ENCODE peak calls at places on chromosomes 6 and 20, in eight cellular contexts. Z is Caco-2, X is ovary, J is esophagus squamous epithelium, I is pancreas, T is endodermal cell, B is stomach, D is dorsolateral prefrontal cortex. M is an unnamed sample. For H3K27me3, the result is how much of the 10 kb centered on the place peaks cover.

GRCh38 chr20:49982072-49982345 is 771 bp upstream of the SNAI1 start:
- DNase-seq in Z (no peak), X (no peak), J (no peak), I (no peak), T (no peak), B (no peak), D (no peak), M (no peak)

GRCh38 chr6:116287668-116288282 is 8.0 kb upstream of the TSPYL1 start:
- DNase-seq in Z (no peak), X (no peak), J (no peak), I (no peak), T (no peak), B (no peak), D (no peak), M (no peak)

GRCh38 chr6:49528571-49528970 is 21.9 kb upstream of the C6orf141 start:
- DNase-seq in Z (no peak), X (no peak), J (no peak), I (no peak), T (no peak), B (no peak), D (no peak), M (no peak)

GRCh38 chr6:158793432-158793831 is 25.7 kb downstream of the EZR start:
- DNase-seq in Z (no peak), X (no peak), J (no peak), I (no peak), T (peak), B (peak), D (no peak), M (no peak)

GRCh38 chr6:17397764-17398194 is 4.4 kb downstream of the CAP2 start:
- DNase-seq in Z (no peak), X (no peak), J (no peak), I (no peak), T (no peak), B (no peak), D (no peak), M (no peak)

GRCh38 chr6:166076625-166077024 is 91.0 kb downstream of the TBXT start:
- DNase-seq in Z (no peak), X (no peak), J (no peak), I (no peak), T (peak), B (no peak), D (no peak), M (no peak)

GRCh38 chr6:21115111-21115510 is 478.4 kb upstream of the SOX4 start:
- DNase-seq in Z (no peak), X (peak), J (no peak), I (no peak), T (no peak), B (no peak), D (no peak), M (no peak)

GRCh38 chr6:19712998-19713397 is 124.2 kb upstream of the ID4 start:
- DNase-seq in Z (no peak), X (no peak), J (no peak), I (no peak), T (no peak), B (no peak), D (no peak), M (no peak)

GRCh38 chr6:136226027-136226673 is 24.0 kb downstream of the MTFR2 start:
- DNase-seq in Z (no peak), X (peak), J (no peak), I (peak), T (peak), B (peak), D (peak), M (peak)

GRCh38 chr20:43667341-43668132 is 623 bp downstream of the MYBL2 start:
- DNase-seq in Z (peak), X (no peak), J (no peak), I (no peak), T (peak), B (no peak), D (no peak), M (no peak)

GRCh38 chr6:44642345-44642744 is 254.8 kb downstream of the CDC5L start:
- DNase-seq in Z (no peak), X (no peak), J (no peak), I (no peak), T (no peak), B (no peak), D (no peak), M (no peak)

GRCh38 chr20:32969356-32970114 is 34.7 kb downstream of the SUN5 start:
- DNase-seq in Z (peak), X (no peak), J (no peak), I (peak), T (peak), B (no peak), D (peak), M (no peak)

GRCh38 chr6:2630891-2631458 is 119.7 kb downstream of the MYLK4 start:
- DNase-seq in Z (no peak), X (no peak), J (no peak), I (no peak), T (no peak), B (no peak), D (no peak), M (no peak)

GRCh38 chr20:9409981-9410380 is 104.4 kb upstream of the LAMP5 start:
- DNase-seq in Z (no peak), X (no peak), J (no peak), I (no peak), T (no peak), B (no peak), D (no peak), M (no peak)

GRCh38 chr6:40997256-40997957 is 41.6 kb downstream of the UNC5CL start:
- DNase-seq in Z (peak), X (peak), J (no peak), I (peak), T (peak), B (peak), D (no peak), M (no peak)

GRCh38 chr6:49626811-49627210 is 9.8 kb downstream of the RHAG start:
- DNase-seq in Z (no peak), X (no peak), J (no peak), I (no peak), T (no peak), B (no peak), D (no peak), M (no peak)

GRCh38 chr20:6802227-6802626 is 34.7 kb downstream of the BMP2 start:
- DNase-seq in Z (no peak), X (no peak), J (no peak), I (no peak), T (no peak), B (no peak), D (no peak), M (no peak)

GRCh38 chr6:164022632-164023031 is 608.1 kb downstream of the QKI start:
- DNase-seq in Z (no peak), X (no peak), J (no peak), I (no peak), T (no peak), B (no peak), D (no peak), M (no peak)

GRCh38 chr6:41756354-41756753 is 9.2 kb upstream of the PGC start:
- DNase-seq in Z (no peak), X (no peak), J (no peak), I (no peak), T (no peak), B (peak), D (no peak), M (no peak)

GRCh38 chr6:398558-399078 is 7.1 kb downstream of the IRF4 start:
- DNase-seq in Z (no peak), X (no peak), J (no peak), I (no peak), T (no peak), B (no peak), D (no peak), M (no peak)

GRCh38 chr20:62662422-62662821 is 20.1 kb downstream of the SLCO4A1 start:
- DNase-seq in Z (no peak), X (no peak), J (no peak), I (no peak), T (no peak), B (no peak), D (no peak), M (no peak)

GRCh38 chr6:75199856-75200255 is 6.0 kb downstream of the COL12A1 start:
- DNase-seq in Z (no peak), X (no peak), J (no peak), I (no peak), T (no peak), B (no peak), D (no peak), M (no peak)

DNA sequence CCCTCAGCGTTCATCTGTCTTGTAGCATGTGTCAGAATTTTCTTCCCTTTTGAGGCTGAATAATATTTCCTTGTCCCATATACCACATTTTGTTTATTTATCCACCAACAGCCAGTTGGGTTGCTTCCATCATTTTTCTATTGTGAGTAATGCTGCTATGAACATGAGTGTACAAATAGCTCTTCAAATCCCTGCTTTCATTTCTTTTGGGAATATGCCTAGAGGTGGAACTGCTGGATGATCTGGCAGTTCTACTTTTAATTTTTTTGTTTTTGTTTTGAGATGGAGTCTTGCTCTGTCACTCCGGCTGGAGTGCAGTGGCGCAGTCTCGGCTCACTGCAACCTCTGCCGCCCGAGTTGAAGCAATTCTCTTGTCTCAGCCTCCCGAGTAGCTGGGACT is 64.7 kb downstream of the SASH1 start:
- DNase-seq in Z (no peak), X (no peak), J (no peak), I (no peak), T (no peak), B (no peak), D (no peak), M (no peak)
- TF ChIP-seq CTCF in Z (no peak), X (no peak), J (no peak), I (no peak), T (no peak), B (no peak), D (no peak), M (no peak)

GRCh38 chr20:58466309-58466708 is 48.9 kb downstream of the APCDD1L start:
- DNase-seq in Z (no peak), X (no peak), J (no peak), I (no peak), T (peak), B (no peak), D (no peak), M (no peak)

GRCh38 chr20:58470336-58470978 is 44.7 kb downstream of the APCDD1L start:
- DNase-seq in Z (peak), X (no peak), J (no peak), I (no peak), T (peak), B (no peak), D (no peak), M (no peak)

GRCh38 chr20:58466729-58467571 is 48.2 kb downstream of the APCDD1L start:
- DNase-seq in Z (no peak), X (no peak), J (no peak), I (no peak), T (peak), B (no peak), D (no peak), M (no peak)

GRCh38 chr20:58469500-58470129 is 45.6 kb downstream of the APCDD1L start:
- DNase-seq in Z (peak), X (no peak), J (no peak), I (no peak), T (peak), B (no peak), D (no peak), M (no peak)

DNA sequence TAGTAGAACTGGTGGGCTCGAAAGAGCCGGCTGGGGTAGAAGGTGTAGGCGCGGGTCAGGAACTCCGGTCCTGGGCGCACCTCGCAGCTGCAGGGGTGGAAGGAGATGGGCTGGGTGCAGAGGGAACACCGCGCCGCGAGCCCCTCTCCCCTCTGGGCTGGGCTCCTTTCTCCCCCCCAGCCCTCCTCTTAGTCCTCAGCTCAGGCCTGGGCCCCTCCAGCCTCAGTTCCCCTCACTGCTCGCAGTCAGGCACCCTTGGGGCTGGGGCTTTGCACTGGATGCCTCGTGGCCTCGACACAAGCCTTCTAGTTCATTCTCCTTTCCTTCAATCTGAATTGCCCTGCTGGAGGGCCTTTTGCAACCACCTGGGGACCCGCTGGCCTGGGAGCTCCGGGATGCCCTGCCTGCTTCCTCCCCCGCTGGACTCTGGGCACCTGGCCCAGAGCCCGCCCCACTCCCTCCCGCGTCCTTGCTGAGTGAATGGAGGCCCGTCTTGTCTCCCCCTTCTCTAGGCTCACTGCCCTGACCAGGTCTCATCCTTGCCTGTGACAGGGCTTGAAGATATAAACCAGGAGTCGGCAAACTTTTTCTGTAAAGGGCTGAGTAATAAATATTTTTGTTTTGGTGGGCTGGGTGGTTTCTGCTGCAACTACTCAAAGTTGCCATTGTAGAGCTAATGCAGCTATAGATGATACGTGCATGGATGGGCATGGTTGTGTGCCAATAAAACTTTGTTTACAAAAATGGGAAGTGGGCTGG is 47.4 kb downstream of the APCDD1L start:
- DNase-seq in Z (peak), X (no peak), J (no peak), I (no peak), T (peak), B (no peak), D (no peak), M (no peak)
- H3K4me3 ChIP-seq in Z (no peak), X (no peak), J (no peak), I (no peak), T (no peak), B (no peak), D (no peak), M (no peak)

GRCh38 chr6:170020041-170020583 is 268.7 kb downstream of the ERMARD start:
- DNase-seq in Z (no peak), X (no peak), J (no peak), I (no peak), T (no peak), B (peak), D (no peak), M (no peak)
- H3K27me3 ChIP-seq in Z (under half), X (under half), J (under half), I (under half), T (under half), B (under half), D (under half), M (under half)

DNA sequence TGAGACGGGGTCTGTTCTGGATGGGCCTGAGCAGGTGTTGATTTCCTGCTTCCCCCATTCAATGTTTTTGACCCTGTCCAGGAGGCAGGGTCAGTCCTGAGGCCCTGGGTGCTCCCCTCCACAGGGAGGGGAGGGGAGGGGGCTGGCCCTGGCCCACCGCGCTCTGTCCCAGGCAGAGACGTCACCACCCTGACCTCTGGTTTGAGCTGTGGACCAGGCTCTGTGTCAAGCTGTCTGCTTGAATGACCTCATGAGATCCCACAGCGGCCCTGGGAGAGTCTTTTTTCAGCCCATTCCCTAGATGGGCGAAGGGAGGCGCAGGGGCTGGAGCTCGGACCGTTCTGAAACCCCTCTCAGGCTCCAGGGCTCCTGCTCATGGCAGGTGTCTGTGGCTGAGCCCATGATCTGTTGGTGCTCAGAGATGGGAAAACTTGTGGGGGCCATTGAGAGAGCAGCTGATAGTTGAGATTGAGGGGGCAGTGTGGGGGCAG is 8.9 kb upstream of the LKAAEAR1 start:
- DNase-seq in Z (no peak), X (no peak), J (no peak), I (no peak), T (peak), B (no peak), D (no peak), M (no peak)
- TF ChIP-seq CTCF in Z (no peak), X (no peak), J (no peak), I (no peak), T (no peak), B (no peak), D (no peak), M (no peak)

GRCh38 chr6:32146687-32147086 is 5.1 kb downstream of the PRRT1 start:
- DNase-seq in Z (no peak), X (no peak), J (no peak), I (no peak), T (peak), B (no peak), D (no peak), M (no peak)
- H3K4me3 ChIP-seq in Z (no peak), X (no peak), J (no peak), I (no peak), T (peak), B (no peak), D (no peak), M (no peak)

DNA sequence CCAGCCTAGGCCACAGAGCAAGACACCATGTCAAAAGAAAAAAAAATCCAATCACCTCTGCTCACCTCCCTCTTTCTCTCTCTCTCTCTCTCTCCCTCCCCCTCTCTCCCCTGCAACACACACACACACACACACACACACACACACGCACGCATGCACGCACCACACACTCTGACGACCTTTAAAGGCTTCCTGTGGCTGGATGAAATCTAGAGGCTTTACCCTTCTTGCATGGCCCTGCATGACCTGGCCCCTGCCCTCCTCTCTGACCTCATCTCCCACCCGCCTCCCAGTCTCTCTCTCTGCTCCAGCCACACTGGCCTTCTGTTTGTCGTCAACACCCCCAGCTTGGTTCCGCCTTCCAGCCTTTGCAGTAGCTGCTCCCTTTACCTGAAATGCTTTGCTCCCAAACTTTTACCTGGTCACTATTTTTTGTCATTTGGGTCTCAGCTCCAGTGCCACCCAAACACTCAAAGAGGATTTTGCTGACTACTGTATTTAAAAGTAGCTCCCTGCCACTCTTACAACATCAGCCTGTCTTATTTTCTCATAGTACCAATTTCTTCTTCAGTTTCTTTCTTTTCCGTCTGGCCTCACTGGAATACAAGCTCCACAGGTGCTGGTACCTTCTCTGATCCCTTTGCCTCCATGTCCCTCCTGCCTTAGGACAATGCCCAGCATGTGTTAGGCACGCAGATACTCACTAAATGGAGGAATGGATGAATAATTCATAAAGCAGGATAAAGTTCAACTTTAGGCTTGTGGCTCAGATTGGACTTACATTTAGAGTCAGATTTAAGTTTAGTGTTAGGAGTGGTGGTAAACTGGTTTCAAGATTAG is 4.3 kb upstream of the LTA start:
- DNase-seq in Z (no peak), X (no peak), J (no peak), I (no peak), T (peak), B (no peak), D (no peak), M (no peak)
- H3K27me3 ChIP-seq in Z (under half), X (under half), J (under half), I (under half), T (under half), B (under half), D (under half), M (under half)